ENCODE peak calls at places on chromosome 3, in six cellular contexts. D is upper lobe of right lung, W is dorsolateral prefrontal cortex, S is heart left ventricle, N is DND-41, K is ovary. X is an unnamed sample. For H3K27me3, the result is how much of the 10 kb centered on the place peaks cover.

GRCh38 chr3:2343031-2343682 is 244.5 kb downstream of the CNTN4 start:
- DNase-seq in D (no peak), W (no peak), S (no peak), N (no peak), K (no peak), X (no peak)

GRCh38 chr3:134624537-134625287 is 26.1 kb downstream of the KY start:
- DNase-seq in D (no peak), W (no peak), S (no peak), N (no peak), K (no peak), X (no peak)

GRCh38 chr3:45779746-45780735 is 16.3 kb downstream of the SLC6A20 start:
- DNase-seq in D (no peak), W (no peak), S (no peak), N (no peak), K (no peak), X (peak)

GRCh38 chr3:27431116-27431515 is 53.1 kb downstream of the SLC4A7 start:
- DNase-seq in D (no peak), W (no peak), S (no peak), N (no peak), K (no peak), X (no peak)

GRCh38 chr3:194852836-194853508 is 167.3 kb downstream of the FAM43A start:
- DNase-seq in D (no peak), W (no peak), S (no peak), N (no peak), K (no peak), X (no peak)

GRCh38 chr3:179348325-179349013 is 960 bp downstream of the MFN1 start:
- DNase-seq in D (no peak), W (no peak), S (no peak), N (no peak), K (no peak), X (no peak)

GRCh38 chr3:184872200-184872599 is 60.2 kb downstream of the VPS8 start:
- DNase-seq in D (no peak), W (no peak), S (no peak), N (no peak), K (no peak), X (no peak)

GRCh38 chr3:128427175-128427857 is 39.4 kb downstream of the DNAJB8 start:
- DNase-seq in D (no peak), W (no peak), S (no peak), N (no peak), K (no peak), X (no peak)

GRCh38 chr3:10374311-10374710 is 53.4 kb upstream of the SEC13 start:
- DNase-seq in D (no peak), W (no peak), S (no peak), N (no peak), K (no peak), X (no peak)

GRCh38 chr3:134315286-134316106 is 58.8 kb downstream of the AMOTL2 start:
- DNase-seq in D (no peak), W (peak), S (peak), N (no peak), K (peak), X (no peak)

GRCh38 chr3:79477242-79477641 is 290.6 kb downstream of the ROBO1 start:
- DNase-seq in D (no peak), W (no peak), S (no peak), N (no peak), K (no peak), X (no peak)

GRCh38 chr3:179526989-179527391 is 35.7 kb upstream of the ACTL6A start:
- DNase-seq in D (no peak), W (no peak), S (peak), N (no peak), K (peak), X (no peak)

GRCh38 chr3:86814918-86815655 is 175.9 kb downstream of the VGLL3 start:
- DNase-seq in D (no peak), W (no peak), S (no peak), N (no peak), K (no peak), X (no peak)

GRCh38 chr3:155232605-155233004 is 60.9 kb downstream of the STRIT1 start:
- DNase-seq in D (no peak), W (no peak), S (peak), N (no peak), K (no peak), X (no peak)

GRCh38 chr3:53551324-53551723 is 56.9 kb downstream of the CACNA1D start:
- DNase-seq in D (no peak), W (no peak), S (no peak), N (no peak), K (no peak), X (no peak)

GRCh38 chr3:193790086-193790990 is 197.3 kb downstream of the OPA1 start:
- DNase-seq in D (no peak), W (no peak), S (no peak), N (no peak), K (no peak), X (no peak)

GRCh38 chr3:178767558-178767957 is 231.3 kb downstream of the KCNMB2 start:
- DNase-seq in D (no peak), W (no peak), S (no peak), N (no peak), K (no peak), X (no peak)

GRCh38 chr3:81249540-81250029 is 511.9 kb downstream of the GBE1 start:
- DNase-seq in D (no peak), W (no peak), S (no peak), N (no peak), K (no peak), X (no peak)

GRCh38 chr3:4976109-4976508 is 3.1 kb upstream of the BHLHE40 start:
- DNase-seq in D (peak), W (no peak), S (peak), N (peak), K (peak), X (no peak)

GRCh38 chr3:119662604-119663377 is 2.4 kb upstream of the POPDC2 start:
- DNase-seq in D (no peak), W (no peak), S (peak), N (no peak), K (no peak), X (no peak)

GRCh38 chr3:69084326-69084667 is 440 bp upstream of the ARL6IP5 start:
- DNase-seq in D (no peak), W (no peak), S (no peak), N (no peak), K (no peak), X (no peak)

GRCh38 chr3:170732660-170733245 is 137.2 kb downstream of the RPL22L1 start:
- DNase-seq in D (no peak), W (no peak), S (no peak), N (no peak), K (no peak), X (no peak)

GRCh38 chr3:39318311-39318710 is 11.2 kb upstream of the CCR8 start:
- DNase-seq in D (no peak), W (no peak), S (no peak), N (no peak), K (no peak), X (no peak)

GRCh38 chr3:53846134-53846850 is at the start of the genes CHDH and IL17RB:
- DNase-seq in D (peak), W (peak), S (peak), N (no peak), K (peak), X (no peak)

GRCh38 chr3:69204315-69204957 is 82.0 kb upstream of the LMOD3 start:
- DNase-seq in D (no peak), W (no peak), S (peak), N (no peak), K (no peak), X (no peak)

GRCh38 chr3:11072631-11073030 is 80.1 kb downstream of the SLC6A1 start:
- DNase-seq in D (no peak), W (no peak), S (no peak), N (no peak), K (no peak), X (no peak)

GRCh38 chr3:149382091-149382467 is 4.6 kb upstream of the TM4SF1 start:
- DNase-seq in D (no peak), W (no peak), S (no peak), N (no peak), K (no peak), X (no peak)

GRCh38 chr3:150083653-150084037 is 113.0 kb upstream of the PFN2 start:
- DNase-seq in D (no peak), W (peak), S (no peak), N (no peak), K (no peak), X (no peak)

GRCh38 chr3:173932624-173933023 is 535.1 kb downstream of the NLGN1 start:
- DNase-seq in D (no peak), W (peak), S (no peak), N (no peak), K (no peak), X (no peak)

GRCh38 chr3:17894434-17895060 is 152.1 kb upstream of the TBC1D5 start:
- DNase-seq in D (no peak), W (no peak), S (no peak), N (peak), K (no peak), X (peak)

GRCh38 chr3:48434591-48435222 is 4.8 kb upstream of the PLXNB1 start:
- DNase-seq in D (peak), W (no peak), S (no peak), N (no peak), K (peak), X (no peak)

GRCh38 chr3:48433472-48434118 is 3.7 kb upstream of the PLXNB1 start:
- DNase-seq in D (peak), W (no peak), S (no peak), N (no peak), K (peak), X (no peak)

GRCh38 chr3:48430359-48431101 is 644 bp upstream of the PLXNB1 start:
- DNase-seq in D (peak), W (peak), S (peak), N (no peak), K (peak), X (no peak)

GRCh38 chr3:48431224-48432029 is 1.5 kb upstream of the PLXNB1 start:
- DNase-seq in D (no peak), W (peak), S (peak), N (no peak), K (peak), X (no peak)

DNA sequence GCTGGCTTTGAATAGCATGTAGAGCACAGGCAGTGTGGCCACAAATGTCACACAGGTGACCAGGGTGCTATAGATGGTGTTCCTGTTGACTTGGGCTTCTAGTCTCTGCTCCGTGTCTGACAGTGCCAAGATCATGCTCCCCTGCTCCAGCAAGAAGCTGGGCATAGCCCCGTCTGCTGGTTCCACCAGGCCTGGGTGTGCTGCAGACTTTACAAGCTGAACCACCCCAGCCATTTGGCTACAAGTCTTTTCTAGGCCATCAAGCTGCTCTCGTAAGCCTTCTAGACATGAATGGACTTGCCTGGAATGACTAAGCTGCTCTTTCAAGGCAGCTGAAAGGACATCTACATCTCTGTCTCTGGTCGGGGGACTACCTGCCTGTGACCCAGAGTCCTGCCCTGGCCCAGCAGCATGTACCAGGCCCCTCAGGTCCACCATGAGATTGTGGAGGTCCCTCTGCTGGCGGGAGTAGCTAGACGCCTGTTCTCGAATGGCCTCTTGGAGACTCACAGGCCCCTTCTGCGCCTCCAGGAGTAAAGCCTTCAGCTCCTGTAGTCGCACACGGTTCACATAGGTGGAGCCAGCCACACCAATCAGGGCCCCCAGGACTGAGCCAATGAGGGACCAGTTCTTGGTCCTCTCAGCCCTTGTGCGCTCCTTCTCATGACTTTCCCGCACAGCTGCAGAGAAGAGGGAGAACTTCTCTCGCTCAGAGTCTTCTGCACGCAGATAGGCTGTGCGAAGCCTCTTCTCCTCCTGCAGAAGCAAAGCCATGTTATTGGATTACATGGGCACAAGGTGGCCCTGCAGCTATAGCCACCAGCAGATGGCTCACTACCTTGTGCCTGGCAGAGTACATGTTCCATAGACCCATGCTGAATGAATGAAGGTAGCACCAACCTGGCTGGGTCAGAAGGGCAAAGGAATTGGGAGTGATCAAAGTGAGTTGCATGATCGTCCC is 2.8 kb upstream of the PLXNB1 start:
- DNase-seq in D (no peak), W (no peak), S (no peak), N (no peak), K (peak), X (no peak)
- TF ChIP-seq CTCF in D (no peak), W (no peak), S (no peak), N (peak), K (no peak), X (no peak)

DNA sequence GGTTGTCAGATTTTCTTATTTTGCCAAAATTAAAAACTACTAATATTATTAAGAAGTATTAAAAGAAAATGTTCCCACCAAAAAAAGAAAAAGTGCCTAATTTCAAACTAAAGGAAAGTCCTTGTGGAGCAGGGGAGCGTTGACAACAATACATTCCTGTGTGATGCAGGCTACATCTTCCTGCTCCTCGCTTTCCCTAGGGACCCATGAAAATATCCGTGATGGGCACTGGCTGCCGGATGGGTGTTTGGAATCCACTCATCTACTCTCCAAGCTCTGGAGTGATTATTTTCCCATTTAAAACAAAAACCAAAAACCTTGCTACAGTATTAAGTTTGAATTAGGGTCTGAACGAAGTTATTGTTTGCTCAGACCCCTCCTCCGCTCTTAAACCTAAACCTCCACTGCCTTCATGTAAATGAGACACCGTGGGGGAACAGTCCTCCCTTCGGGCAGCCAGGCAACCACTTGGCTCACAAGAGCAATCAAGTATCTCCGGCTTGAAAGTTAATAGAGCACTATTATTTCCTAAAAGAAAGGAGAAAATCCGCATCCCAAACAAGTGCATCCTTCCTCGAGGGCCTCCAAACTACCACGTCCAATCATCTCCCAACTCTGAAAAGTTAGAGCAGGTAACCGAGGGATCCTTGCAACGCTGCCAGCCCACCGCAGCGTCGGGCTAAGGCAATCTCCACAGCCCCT is 1.5 kb downstream of the ITGB5 start:
- DNase-seq in D (no peak), W (no peak), S (no peak), N (no peak), K (no peak), X (no peak)
- H3K27ac ChIP-seq in D (peak), W (no peak), S (peak), N (no peak), K (no peak), X (no peak)

GRCh38 chr3:50483374-50483773 is 20.1 kb downstream of the CACNA2D2 start:
- DNase-seq in D (no peak), W (no peak), S (no peak), N (no peak), K (no peak), X (no peak)

GRCh38 chr3:50487181-50487580 is 16.3 kb downstream of the CACNA2D2 start:
- DNase-seq in D (no peak), W (no peak), S (no peak), N (no peak), K (no peak), X (no peak)

GRCh38 chr3:50490438-50490970 is 12.9 kb downstream of the CACNA2D2 start:
- DNase-seq in D (no peak), W (no peak), S (no peak), N (no peak), K (no peak), X (no peak)

GRCh38 chr3:50484681-50485263 is 18.7 kb downstream of the CACNA2D2 start:
- DNase-seq in D (no peak), W (no peak), S (no peak), N (no peak), K (no peak), X (no peak)

GRCh38 chr3:50486219-50486888 is 17.1 kb downstream of the CACNA2D2 start:
- DNase-seq in D (no peak), W (no peak), S (no peak), N (no peak), K (no peak), X (no peak)
- H3K27me3 ChIP-seq in D (under half), W (under half), S (under half), N (under half), K (under half), X (under half)

GRCh38 chr3:47370887-47371697 is 9.7 kb upstream of the PTPN23 start:
- DNase-seq in D (no peak), W (no peak), S (no peak), N (peak), K (no peak), X (no peak)
- TF ChIP-seq CTCF in D (peak), W (peak), S (peak), N (peak), K (no peak), X (peak)

GRCh38 chr3:32126305-32127015 is 20.0 kb downstream of the GPD1L start:
- DNase-seq in D (no peak), W (no peak), S (peak), N (no peak), K (no peak), X (no peak)
- H3K27ac ChIP-seq in D (no peak), W (no peak), S (peak), N (no peak), K (no peak), X (no peak)

GRCh38 chr3:28940530-28940929 is 340.3 kb upstream of the RBMS3 start:
- DNase-seq in D (no peak), W (no peak), S (no peak), N (no peak), K (peak), X (no peak)
- H3K27me3 ChIP-seq in D (under half), W (under half), S (under half), N (under half), K (under half), X (under half)

GRCh38 chr3:13188975-13189374 is 115.7 kb upstream of the IQSEC1 start:
- DNase-seq in D (no peak), W (no peak), S (no peak), N (no peak), K (no peak), X (no peak)
- TF ChIP-seq CTCF in D (no peak), W (no peak), S (no peak), N (no peak), K (no peak), X (no peak)

GRCh38 chr3:37853691-37854413 is 7.8 kb upstream of the CTDSPL start:
- DNase-seq in D (no peak), W (no peak), S (no peak), N (no peak), K (no peak), X (no peak)
- H3K27ac ChIP-seq in D (no peak), W (no peak), S (no peak), N (no peak), K (no peak), X (no peak)

X was measured in CD8-positive, alpha-beta T cell.